ENCODE peak calls at places on chromosome 7, in six cellular contexts. H is DND-41, S is GM23248, J is neuronal stem cell, E is K562, P is fibroblast of lung. O is an unnamed sample. For H3K27me3, the result is how much of the 10 kb centered on the place peaks cover.

GRCh38 chr7:6430271-6430940 is 17.3 kb downstream of the DAGLB start:
- DNase-seq in H (peak), S (peak), J (no peak), E (peak), P (peak), O (no peak)

GRCh38 chr7:15889501-15889900 is 203.0 kb upstream of the MEOX2 start:
- DNase-seq in H (no peak), S (peak), J (no peak), E (peak), P (peak), O (no peak)

GRCh38 chr7:155144371-155144770 is 74.2 kb downstream of the HTR5A start:
- DNase-seq in H (no peak), S (no peak), J (no peak), E (no peak), P (no peak), O (no peak)

GRCh38 chr7:128115326-128115820 is 84.1 kb upstream of the LRRC4 start:
- DNase-seq in H (no peak), S (peak), J (no peak), E (no peak), P (no peak), O (peak)

GRCh38 chr7:16728811-16729210 is 24.7 kb upstream of the TSPAN13 start:
- DNase-seq in H (no peak), S (peak), J (no peak), E (no peak), P (no peak), O (no peak)

GRCh38 chr7:140526214-140526613 is 46.9 kb upstream of the MKRN1 start:
- DNase-seq in H (no peak), S (no peak), J (no peak), E (no peak), P (no peak), O (no peak)

GRCh38 chr7:55912748-55913158 is 25.5 kb downstream of the ZNF713 start:
- DNase-seq in H (no peak), S (no peak), J (no peak), E (no peak), P (no peak), O (no peak)

GRCh38 chr7:2558620-2559282 is at the start of gene IQCE:
- DNase-seq in H (peak), S (peak), J (peak), E (peak), P (peak), O (no peak)

GRCh38 chr7:79199961-79200360 is 253.5 kb downstream of the MAGI2 start:
- DNase-seq in H (no peak), S (peak), J (no peak), E (no peak), P (peak), O (no peak)

GRCh38 chr7:82305347-82306005 is 138.1 kb downstream of the CACNA2D1 start:
- DNase-seq in H (no peak), S (no peak), J (no peak), E (no peak), P (no peak), O (no peak)

GRCh38 chr7:11505471-11505870 is 326.5 kb downstream of the THSD7A start:
- DNase-seq in H (no peak), S (no peak), J (no peak), E (no peak), P (no peak), O (no peak)

GRCh38 chr7:132035517-132036362 is 479.3 kb upstream of the PODXL start:
- DNase-seq in H (no peak), S (no peak), J (peak), E (no peak), P (no peak), O (no peak)

GRCh38 chr7:151248191-151249033 is at the start of gene SMARCD3:
- DNase-seq in H (peak), S (peak), J (peak), E (peak), P (peak), O (no peak)

GRCh38 chr7:1225462-1226154 is 7.1 kb upstream of the UNCX start:
- DNase-seq in H (no peak), S (peak), J (no peak), E (peak), P (no peak), O (no peak)
- H3K27me3 ChIP-seq in H (under half), S (half or more), J (under half), E (under half), P (half or more), O (half or more)

GRCh38 chr7:23491502-23491901 is 21.2 kb upstream of the IGF2BP3 start:
- DNase-seq in H (no peak), S (no peak), J (no peak), E (peak), P (no peak), O (no peak)
- H3K9ac ChIP-seq in H (no peak), S (peak), J (no peak), E (no peak), P (no peak), O (no peak)

GRCh38 chr7:8126768-8127167 is 135.2 kb downstream of the ICA1 start:
- DNase-seq in H (no peak), S (no peak), J (no peak), E (no peak), P (no peak), O (no peak)

GRCh38 chr7:8128457-8129322 is 133.3 kb downstream of the ICA1 start:
- DNase-seq in H (no peak), S (no peak), J (no peak), E (no peak), P (no peak), O (no peak)

GRCh38 chr7:8121243-8121642 is 140.7 kb downstream of the ICA1 start:
- DNase-seq in H (no peak), S (peak), J (no peak), E (no peak), P (no peak), O (no peak)

GRCh38 chr7:8129323-8129659 is 132.7 kb downstream of the ICA1 start:
- DNase-seq in H (no peak), S (no peak), J (no peak), E (no peak), P (no peak), O (no peak)

GRCh38 chr7:8125680-8126444 is 136.1 kb downstream of the ICA1 start:
- DNase-seq in H (peak), S (no peak), J (no peak), E (no peak), P (no peak), O (no peak)
- H3K27ac ChIP-seq in H (peak), S (no peak), J (no peak), E (no peak), P (no peak), O (no peak)

GRCh38 chr7:45701701-45702460 is 127.7 kb downstream of the ADCY1 start:
- DNase-seq in H (no peak), S (no peak), J (no peak), E (no peak), P (no peak), O (no peak)

GRCh38 chr7:45700556-45700955 is 126.4 kb downstream of the ADCY1 start:
- DNase-seq in H (no peak), S (no peak), J (no peak), E (no peak), P (no peak), O (no peak)

GRCh38 chr7:45697576-45698136 is 123.5 kb downstream of the ADCY1 start:
- DNase-seq in H (no peak), S (peak), J (no peak), E (no peak), P (peak), O (no peak)

GRCh38 chr7:45698527-45699309 is 124.5 kb downstream of the ADCY1 start:
- DNase-seq in H (no peak), S (no peak), J (no peak), E (no peak), P (no peak), O (no peak)

DNA sequence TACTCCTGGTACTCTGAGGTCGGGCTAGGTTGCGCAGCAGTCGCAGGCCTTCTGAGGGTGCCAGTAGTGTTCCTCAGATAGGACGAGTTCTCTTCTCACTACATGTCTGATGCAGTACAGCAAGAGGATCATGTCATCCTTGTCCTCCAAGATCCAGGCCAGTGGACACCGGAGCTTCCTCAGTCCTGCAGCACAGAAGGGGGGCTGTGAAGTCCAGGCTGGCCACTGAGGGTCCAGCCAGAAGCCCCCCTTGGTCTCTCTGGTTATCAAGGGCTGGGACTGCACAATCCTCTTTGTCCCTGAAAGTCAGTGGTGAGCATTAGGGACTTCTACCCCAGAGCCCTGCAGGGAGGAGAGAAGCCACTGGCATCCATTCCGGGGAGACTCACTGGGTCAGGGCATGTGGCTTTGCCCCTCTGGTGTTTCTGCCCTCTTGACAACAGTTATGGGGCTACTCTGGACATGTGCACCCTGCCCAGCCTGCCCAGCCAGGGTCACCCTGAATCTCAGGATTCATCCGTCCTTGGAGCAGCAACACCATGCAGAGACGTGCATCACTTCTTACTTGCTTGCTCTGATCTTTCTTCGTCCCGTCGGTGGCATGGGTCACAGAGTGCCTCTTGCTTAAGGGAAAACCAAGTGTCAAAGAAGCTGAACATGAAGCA is 125.7 kb downstream of the ADCY1 start:
- DNase-seq in H (no peak), S (no peak), J (no peak), E (no peak), P (no peak), O (no peak)
- H3K27me3 ChIP-seq in H (under half), S (under half), J (under half), E (under half), P (under half), O (under half)

GRCh38 chr7:101990811-101991418 is 173.5 kb downstream of the CUX1 start:
- DNase-seq in H (peak), S (no peak), J (no peak), E (no peak), P (no peak), O (no peak)
- H3K9ac ChIP-seq in H (peak), S (no peak), J (no peak), E (peak), P (no peak), O (no peak)

GRCh38 chr7:19107392-19108147 is 9.9 kb downstream of the TWIST1 start:
- DNase-seq in H (no peak), S (peak), J (peak), E (no peak), P (peak), O (no peak)
- H3K27ac ChIP-seq in H (no peak), S (peak), J (no peak), E (no peak), P (no peak), O (no peak)

DNA sequence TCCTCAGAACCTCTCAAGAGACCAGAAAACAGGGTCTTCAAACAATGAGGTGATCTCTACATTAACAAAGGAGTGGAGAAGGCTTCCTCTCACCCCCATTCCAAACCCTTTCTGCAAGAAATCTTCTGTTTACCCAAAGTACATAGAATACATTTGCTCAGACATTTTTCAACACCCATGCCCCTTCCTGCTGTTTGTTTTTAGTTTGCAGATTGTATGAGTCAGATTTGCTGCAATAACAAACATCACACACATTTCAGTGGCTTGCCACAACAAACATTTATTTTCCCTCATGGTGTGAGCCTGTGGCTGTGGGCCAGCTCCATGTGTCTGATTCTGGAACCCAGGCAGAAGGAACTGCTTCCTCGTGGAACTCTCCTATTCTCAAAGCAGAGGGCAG is 68.2 kb upstream of the BAIAP2L1 start:
- DNase-seq in H (no peak), S (no peak), J (no peak), E (no peak), P (no peak), O (no peak)
- H3K27me3 ChIP-seq in H (under half), S (under half), J (under half), E (under half), P (under half), O (under half)

GRCh38 chr7:43671520-43671919 is 57.8 kb downstream of the COA1 start:
- DNase-seq in H (no peak), S (no peak), J (no peak), E (no peak), P (peak), O (no peak)

GRCh38 chr7:43666938-43667337 is 62.4 kb downstream of the COA1 start:
- DNase-seq in H (no peak), S (peak), J (no peak), E (no peak), P (peak), O (no peak)

GRCh38 chr7:43669286-43670081 is 59.8 kb downstream of the COA1 start:
- DNase-seq in H (no peak), S (peak), J (no peak), E (peak), P (no peak), O (no peak)

GRCh38 chr7:43664681-43665080 is 64.6 kb downstream of the COA1 start:
- DNase-seq in H (no peak), S (no peak), J (no peak), E (no peak), P (no peak), O (no peak)

GRCh38 chr7:43668035-43668434 is 61.3 kb downstream of the COA1 start:
- DNase-seq in H (no peak), S (no peak), J (no peak), E (no peak), P (no peak), O (no peak)
- H3K9ac ChIP-seq in H (no peak), S (no peak), J (no peak), E (no peak), P (no peak), O (no peak)

DNA sequence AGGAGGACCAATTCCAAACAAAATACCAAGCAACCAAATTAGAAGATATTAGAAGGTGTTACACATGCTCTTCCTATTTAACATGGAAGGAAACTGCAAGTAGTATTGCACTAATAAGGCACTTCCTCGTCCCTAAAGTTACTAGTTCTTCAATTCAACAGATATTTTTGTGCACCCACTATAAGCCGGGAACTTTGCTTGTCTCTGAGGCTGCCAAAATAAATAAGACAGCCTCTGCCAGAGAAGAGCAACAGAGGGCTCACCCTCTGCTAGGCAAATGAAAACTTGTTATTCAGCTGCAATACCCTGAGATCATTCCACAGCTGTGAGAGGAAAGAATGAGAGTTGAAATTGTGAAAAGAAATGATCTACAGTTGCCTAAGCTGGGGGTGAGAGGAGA is 37.4 kb upstream of the GSAP start:
- DNase-seq in H (no peak), S (peak), J (no peak), E (no peak), P (peak), O (no peak)
- H3K27ac ChIP-seq in H (no peak), S (peak), J (no peak), E (no peak), P (no peak), O (no peak)

GRCh38 chr7:12570529-12571461 is at the start of gene SCIN:
- DNase-seq in H (no peak), S (peak), J (no peak), E (no peak), P (peak), O (no peak)
- H3K27me3 ChIP-seq in H (under half), S (under half), J (under half), E (under half), P (under half), O (under half)